ENCODE peak calls at places on chromosomes 5 and 9, in four cellular contexts. E, D, M and C are unnamed samples. For H3K4me1, the result is how much of the 10 kb centered on the place peaks cover.

GRCh38 chr9:19985081-19985480 is 196.2 kb upstream of the SLC24A2 start:
- DNase-seq in D (no peak), E (no peak), M (no peak), C (no peak)

GRCh38 chr9:114450833-114451706 is 54.2 kb downstream of the WHRN start:
- DNase-seq in M (no peak), E (no peak), D (no peak), C (no peak)

GRCh38 chr5:90406466-90406865 is 3.1 kb downstream of the CETN3 start:
- DNase-seq in E (no peak), D (no peak), M (no peak), C (no peak)

GRCh38 chr5:63923914-63924313 is 38.3 kb downstream of the HTR1A start:
- DNase-seq in E (no peak), M (no peak), D (peak), C (peak)

GRCh38 chr5:137312060-137312459 is 187.1 kb downstream of the SPOCK1 start:
- DNase-seq in D (no peak), E (no peak), M (peak), C (no peak)

GRCh38 chr9:15295761-15296405 is 11.1 kb downstream of the TTC39B start:
- DNase-seq in M (no peak), D (no peak), E (no peak), C (peak)

GRCh38 chr9:120885968-120886367 is 9.0 kb upstream of the PHF19 start:
- DNase-seq in M (no peak), D (no peak), E (no peak), C (no peak)

GRCh38 chr5:63323926-63324325 is 638.3 kb downstream of the HTR1A start:
- DNase-seq in D (no peak), E (no peak), M (peak), C (no peak)

GRCh38 chr5:34891981-34892380 is 23.3 kb downstream of the RAD1 start:
- DNase-seq in D (no peak), E (no peak), M (no peak), C (no peak)

GRCh38 chr5:174183701-174184100 is 138.2 kb downstream of the NSG2 start:
- DNase-seq in M (no peak), D (no peak), E (no peak), C (no peak)

GRCh38 chr5:18745988-18746615 is 1111.8 kb downstream of the TAF11L14 start:
- DNase-seq in D (peak), E (no peak), M (no peak), C (no peak)

GRCh38 chr9:29118555-29118954 is 1545.3 kb upstream of the C9orf72 start:
- DNase-seq in E (no peak), M (no peak), D (no peak), C (no peak)
- H3K4me1 ChIP-seq in E (under half), M (under half), D (under half), C (under half)

DNA sequence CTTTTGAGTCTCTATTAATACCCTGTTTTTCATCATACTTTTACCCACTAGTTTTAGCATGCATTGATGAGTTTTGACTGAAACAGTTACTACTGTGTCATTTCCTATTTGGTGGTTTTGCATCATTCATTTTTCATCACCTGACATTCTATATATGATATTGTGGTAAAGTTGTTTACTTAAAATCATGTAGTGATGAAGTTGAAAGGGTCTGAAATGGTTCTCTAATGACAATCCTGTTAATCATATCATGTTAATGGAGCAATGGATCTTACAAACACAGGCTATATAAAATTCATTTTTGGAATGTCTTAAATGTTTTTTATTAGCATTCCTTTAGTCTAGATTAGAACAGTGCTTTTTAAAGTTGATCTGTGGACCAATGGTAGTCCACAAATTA is 84.1 kb downstream of the ERBIN start:
- DNase-seq in E (no peak), M (no peak), D (no peak), C (peak)
- H3K27ac ChIP-seq in E (no peak), M (no peak), D (no peak), C (no peak)

DNA sequence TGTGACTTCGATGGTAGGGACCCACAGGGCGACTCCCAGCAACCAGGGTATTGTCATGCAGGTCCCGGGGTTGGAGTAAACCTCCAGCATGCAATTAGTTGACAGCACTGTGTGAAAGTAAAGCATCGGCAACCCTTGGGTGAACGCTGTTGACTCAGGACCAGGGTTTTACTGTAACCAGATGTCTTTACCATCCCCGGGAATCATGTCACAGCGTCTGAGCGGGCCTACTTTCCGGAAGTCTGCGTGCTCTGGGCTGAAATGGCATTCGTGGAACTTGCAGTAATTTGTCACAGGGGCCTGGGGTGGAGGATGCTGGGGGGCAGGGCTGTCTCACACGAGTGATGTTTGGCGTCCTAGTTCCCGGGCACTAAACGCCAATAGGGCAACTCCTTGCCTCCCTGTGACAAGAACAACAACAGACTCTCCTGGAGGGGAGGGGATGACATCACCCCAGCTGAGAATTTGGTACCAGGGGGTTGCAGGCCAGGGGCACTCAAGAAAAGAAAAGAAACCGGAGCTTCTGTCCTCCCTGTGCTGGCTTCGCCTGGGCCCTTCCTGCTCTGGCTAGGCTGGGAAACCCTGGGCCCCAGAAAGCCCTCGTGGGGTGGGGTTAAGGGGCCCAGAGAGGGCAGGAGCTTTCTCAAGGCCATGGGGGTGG is 10.1 kb upstream of the UBAC1 start:
- DNase-seq in M (no peak), E (no peak), D (no peak), C (no peak)
- H3K4me1 ChIP-seq in M (under half), E (under half), D (under half), C (under half)

GRCh38 chr5:127055880-127056653 is 17.2 kb downstream of the C5orf63 start:
- DNase-seq in E (no peak), M (no peak), D (no peak), C (no peak)

GRCh38 chr5:127056896-127057295 is 16.4 kb downstream of the C5orf63 start:
- DNase-seq in D (no peak), E (no peak), M (no peak), C (no peak)

GRCh38 chr5:127046343-127047072 is 16.1 kb upstream of the MARCHF3 start:
- DNase-seq in D (no peak), E (no peak), M (no peak), C (no peak)

GRCh38 chr5:127053049-127053448 is 20.3 kb downstream of the C5orf63 start:
- DNase-seq in M (no peak), D (no peak), E (no peak), C (no peak)

DNA sequence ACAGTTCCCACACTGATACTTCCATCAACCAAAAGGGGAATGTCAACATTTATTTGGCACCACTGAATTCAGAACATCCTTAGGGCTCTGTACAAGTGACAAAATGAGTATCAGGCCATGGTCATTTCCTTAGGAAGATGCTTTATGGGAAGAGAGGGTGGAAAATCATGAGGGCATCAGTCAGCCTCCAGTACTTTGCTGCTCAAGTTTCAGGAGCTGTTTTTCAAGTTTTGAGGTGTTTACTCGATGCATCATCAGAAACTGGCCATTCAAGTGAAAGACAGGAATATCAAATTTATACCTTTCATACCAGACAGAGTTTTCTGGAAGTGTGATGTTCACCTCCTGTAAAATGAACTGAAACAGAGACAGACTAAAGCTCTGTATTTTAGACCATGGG is 21.2 kb upstream of the MARCHF3 start:
- DNase-seq in E (no peak), D (no peak), M (no peak), C (no peak)
- H3K27ac ChIP-seq in E (no peak), D (no peak), M (no peak), C (no peak)

GRCh38 chr9:136519263-136520052 is 26.4 kb downstream of the NOTCH1 start:
- DNase-seq in E (no peak), M (no peak), D (no peak), C (no peak)
- H3K4me1 ChIP-seq in E (under half), M (under half), D (under half), C (under half)

DNA sequence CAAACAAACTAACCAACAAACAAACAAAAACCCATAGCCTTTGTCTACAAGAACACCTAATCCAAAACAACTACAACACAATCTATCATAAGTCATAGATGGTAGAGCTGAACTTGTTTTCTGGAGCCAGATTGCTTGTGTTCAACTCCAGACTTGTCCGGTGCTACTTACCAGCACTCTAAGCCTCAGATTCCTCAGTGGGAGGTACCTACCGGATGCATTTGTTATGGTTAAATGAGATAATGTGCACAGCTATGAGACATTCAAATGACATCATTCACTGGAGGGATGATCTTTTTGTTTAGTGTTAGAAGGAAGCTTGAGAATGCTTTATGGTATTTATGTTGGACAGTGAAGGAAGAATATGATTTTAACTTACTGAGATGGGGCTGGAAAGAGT is 592.9 kb upstream of the C9orf72 start:
- DNase-seq in E (no peak), D (no peak), M (no peak), C (peak)
- H3K27ac ChIP-seq in E (no peak), D (no peak), M (no peak), C (no peak)

GRCh38 chr5:172898513-172899369 is 60.5 kb upstream of the RPL26L1 start:
- DNase-seq in D (no peak), M (no peak), E (no peak), C (no peak)
- H3K4me1 ChIP-seq in D (half or more), M (under half), E (under half), C (under half)

GRCh38 chr5:172351240-172351778 is 67.7 kb upstream of the UBTD2 start:
- DNase-seq in D (no peak), E (no peak), M (no peak), C (no peak)
- H3K27ac ChIP-seq in D (no peak), E (no peak), M (no peak), C (no peak)

GRCh38 chr5:176438959-176439757 is 9.0 kb upstream of the FAF2 start:
- DNase-seq in E (no peak), D (peak), M (no peak), C (peak)

GRCh38 chr5:176440932-176441706 is 7.1 kb upstream of the FAF2 start:
- DNase-seq in D (no peak), E (no peak), M (no peak), C (no peak)

GRCh38 chr5:176432707-176433106 is 15.5 kb upstream of the FAF2 start:
- DNase-seq in D (no peak), E (no peak), M (no peak), C (no peak)

GRCh38 chr5:176441921-176442323 is 6.3 kb upstream of the FAF2 start:
- DNase-seq in M (peak), E (no peak), D (no peak), C (peak)

GRCh38 chr5:176436641-176437040 is 11.5 kb upstream of the FAF2 start:
- DNase-seq in E (no peak), D (no peak), M (no peak), C (no peak)
- H3K4me1 ChIP-seq in E (under half), D (under half), M (under half), C (under half)

GRCh38 chr5:43156388-43156787 is 35.6 kb upstream of the NIM1K start:
- DNase-seq in D (no peak), E (no peak), M (no peak), C (no peak)
- H3K27ac ChIP-seq in D (no peak), E (no peak), M (no peak), C (no peak)